ENCODE peak calls at places on chromosome 19, in seven cellular contexts. One of them, this sample, is unnamed. For H3K4me1 and H3K9me3, the result is how much of the 10 kb centered on the place peaks cover.

GRCh38 chr19:57611113-57611512 is 2.9 kb upstream of the ZNF134 start:
- DNase-seq in esophagus muscularis mucosa: no peak
- DNase-seq in HepG2: no peak
- DNase-seq in A549: no peak
- DNase-seq in heart left ventricle: no peak
- DNase-seq in breast epithelium: no peak
- DNase-seq in uterus: no peak
- DNase-seq in this sample: no peak

GRCh38 chr19:49425922-49426592 is 869 bp downstream of the GFY start:
- DNase-seq in esophagus muscularis mucosa: no peak
- DNase-seq in HepG2: no peak
- DNase-seq in A549: no peak
- DNase-seq in heart left ventricle: no peak
- DNase-seq in breast epithelium: no peak
- DNase-seq in uterus: no peak
- DNase-seq in this sample: no peak

GRCh38 chr19:10736189-10736588 is 18.3 kb downstream of the DNM2 start:
- DNase-seq in esophagus muscularis mucosa: no peak
- DNase-seq in HepG2: no peak
- DNase-seq in A549: no peak
- DNase-seq in heart left ventricle: no peak
- DNase-seq in breast epithelium: no peak
- DNase-seq in uterus: no peak
- DNase-seq in this sample: no peak

GRCh38 chr19:2095338-2095938 is 688 bp downstream of the MOB3A start:
- DNase-seq in esophagus muscularis mucosa: no peak
- DNase-seq in HepG2: no peak
- DNase-seq in A549: no peak
- DNase-seq in heart left ventricle: no peak
- DNase-seq in breast epithelium: no peak
- DNase-seq in uterus: no peak
- DNase-seq in this sample: peak

GRCh38 chr19:2552859-2553258 is 76.9 kb downstream of the GADD45B start:
- DNase-seq in esophagus muscularis mucosa: no peak
- DNase-seq in HepG2: no peak
- DNase-seq in A549: no peak
- DNase-seq in heart left ventricle: no peak
- DNase-seq in breast epithelium: no peak
- DNase-seq in uterus: no peak
- DNase-seq in this sample: peak

GRCh38 chr19:49338023-49338677 is 2.9 kb downstream of the CD37 start:
- DNase-seq in esophagus muscularis mucosa: peak
- DNase-seq in HepG2: no peak
- DNase-seq in A549: no peak
- DNase-seq in heart left ventricle: peak
- DNase-seq in breast epithelium: peak
- DNase-seq in uterus: no peak
- DNase-seq in this sample: peak

GRCh38 chr19:10812902-10813404 is 23.1 kb downstream of the TMED1 start:
- DNase-seq in esophagus muscularis mucosa: no peak
- DNase-seq in HepG2: no peak
- DNase-seq in A549: peak
- DNase-seq in heart left ventricle: peak
- DNase-seq in breast epithelium: no peak
- DNase-seq in uterus: peak
- DNase-seq in this sample: peak

GRCh38 chr19:56595548-56595899 is 422 bp downstream of the ZNF71 start:
- DNase-seq in esophagus muscularis mucosa: no peak
- DNase-seq in HepG2: no peak
- DNase-seq in A549: no peak
- DNase-seq in heart left ventricle: no peak
- DNase-seq in breast epithelium: no peak
- DNase-seq in uterus: no peak
- DNase-seq in this sample: no peak

DNA sequence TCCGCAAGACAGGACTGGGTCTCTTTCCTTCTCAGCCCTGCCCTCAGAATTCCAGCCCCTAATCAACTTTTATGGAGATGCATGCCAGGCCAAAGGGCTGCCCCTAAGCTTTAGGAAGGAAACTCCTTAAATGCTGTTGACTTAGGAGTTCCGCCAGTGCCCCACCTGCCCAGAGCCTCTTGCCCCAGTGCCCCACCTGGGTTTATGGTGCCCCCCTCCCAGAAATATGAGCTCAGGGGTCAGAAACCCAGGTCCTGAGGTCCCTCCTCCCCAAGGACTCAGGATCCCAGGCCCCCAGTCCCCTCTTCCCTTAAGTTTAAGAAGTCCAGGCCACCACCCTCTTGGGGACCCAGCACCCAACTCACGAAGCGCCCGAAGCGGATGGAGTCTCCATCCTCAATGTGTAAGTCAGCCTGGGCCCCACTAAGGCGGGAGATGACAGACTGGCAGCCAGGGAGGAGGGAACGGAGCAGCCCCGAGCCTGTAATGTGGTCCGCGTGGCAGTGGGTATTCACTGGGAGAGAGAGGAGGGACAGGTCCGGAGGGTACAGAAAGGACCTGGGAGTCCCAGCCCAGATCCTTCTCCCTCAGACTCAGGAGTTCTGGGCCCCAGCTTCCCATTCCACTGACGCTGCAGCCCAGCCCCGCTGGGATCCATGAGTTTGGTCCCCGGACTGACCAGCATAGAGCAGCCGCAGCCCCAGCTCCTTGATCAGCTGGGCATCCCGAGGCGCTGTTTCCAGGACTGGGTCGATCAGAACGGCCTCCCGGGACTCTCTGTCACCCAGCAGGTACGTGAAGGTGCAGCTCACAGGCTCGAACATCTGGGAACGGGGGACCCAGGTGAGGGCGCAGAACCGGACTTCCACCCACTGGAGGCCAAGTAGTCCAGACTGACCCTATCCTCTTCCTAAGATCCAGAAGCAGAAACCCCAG is 897 bp downstream of the ETHE1 start:
- DNase-seq in esophagus muscularis mucosa: no peak
- DNase-seq in HepG2: no peak
- DNase-seq in A549: no peak
- DNase-seq in heart left ventricle: peak
- DNase-seq in breast epithelium: peak
- DNase-seq in uterus: peak
- DNase-seq in this sample: peak
- TF ChIP-seq POLR2A in esophagus muscularis mucosa: no peak
- TF ChIP-seq POLR2A in HepG2: no peak
- TF ChIP-seq POLR2A in A549: no peak
- TF ChIP-seq POLR2A in heart left ventricle: no peak
- TF ChIP-seq POLR2A in breast epithelium: no peak
- TF ChIP-seq POLR2A in uterus: no peak
- TF ChIP-seq POLR2A in this sample: no peak

DNA sequence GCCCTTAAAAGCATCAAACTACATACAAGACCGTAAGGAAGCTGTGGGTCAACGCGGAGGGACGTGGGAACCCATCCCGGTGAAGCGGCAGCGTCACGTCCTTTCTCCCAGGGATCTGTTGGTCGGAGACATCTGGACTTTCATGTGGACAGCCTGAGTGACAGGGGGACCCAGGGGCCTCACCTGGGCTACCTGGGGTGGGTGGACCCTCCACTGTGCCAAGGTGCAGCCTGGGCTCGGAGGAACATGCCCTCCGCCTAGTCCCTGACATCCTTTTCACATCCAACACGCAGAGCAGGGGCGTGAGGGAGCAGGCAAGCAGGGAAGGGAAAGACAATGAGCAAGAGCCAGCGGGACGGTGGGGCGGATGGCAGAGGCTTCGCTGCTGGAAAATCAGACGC is 13.8 kb upstream of the GARIN5A start:
- DNase-seq in esophagus muscularis mucosa: no peak
- DNase-seq in HepG2: no peak
- DNase-seq in A549: no peak
- DNase-seq in heart left ventricle: no peak
- DNase-seq in breast epithelium: no peak
- DNase-seq in uterus: no peak
- DNase-seq in this sample: peak
- H3K4me1 ChIP-seq in esophagus muscularis mucosa: under half
- H3K4me1 ChIP-seq in HepG2: under half
- H3K4me1 ChIP-seq in A549: under half
- H3K4me1 ChIP-seq in heart left ventricle: under half
- H3K4me1 ChIP-seq in breast epithelium: under half
- H3K4me1 ChIP-seq in uterus: under half
- H3K4me1 ChIP-seq in this sample: under half

DNA sequence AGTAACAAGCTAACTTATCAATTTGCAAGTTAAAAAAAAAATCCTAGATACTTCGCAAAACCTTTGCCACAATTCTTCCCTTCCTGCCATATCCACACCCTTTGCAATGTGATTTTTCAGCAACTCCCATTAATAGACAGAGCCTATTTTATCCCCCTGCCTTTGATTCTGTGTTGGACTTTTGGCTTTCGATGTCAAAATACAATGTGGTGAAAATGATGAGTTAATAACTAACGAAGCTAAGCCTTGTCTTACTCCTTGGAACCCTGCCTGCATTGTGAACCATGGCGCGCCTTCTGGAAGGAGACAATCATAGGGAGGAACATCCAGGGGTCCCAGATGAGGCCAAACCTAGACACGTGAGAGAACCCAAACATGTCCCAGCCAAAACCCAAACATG is 6.4 kb downstream of the CYP4F2 start:
- DNase-seq in esophagus muscularis mucosa: peak
- DNase-seq in HepG2: no peak
- DNase-seq in A549: no peak
- DNase-seq in heart left ventricle: no peak
- DNase-seq in breast epithelium: no peak
- DNase-seq in uterus: no peak
- DNase-seq in this sample: no peak
- H3K9me3 ChIP-seq in esophagus muscularis mucosa: under half
- H3K9me3 ChIP-seq in HepG2: under half
- H3K9me3 ChIP-seq in A549: under half
- H3K9me3 ChIP-seq in heart left ventricle: under half
- H3K9me3 ChIP-seq in breast epithelium: under half
- H3K9me3 ChIP-seq in uterus: under half
- H3K9me3 ChIP-seq in this sample: under half

GRCh38 chr19:28042516-28042915 is 1170.4 kb downstream of the UQCRFS1 start:
- DNase-seq in esophagus muscularis mucosa: peak
- DNase-seq in HepG2: no peak
- DNase-seq in A549: no peak
- DNase-seq in heart left ventricle: no peak
- DNase-seq in breast epithelium: no peak
- DNase-seq in uterus: no peak
- DNase-seq in this sample: no peak
- TF ChIP-seq POLR2A in esophagus muscularis mucosa: no peak
- TF ChIP-seq POLR2A in HepG2: no peak
- TF ChIP-seq POLR2A in A549: no peak
- TF ChIP-seq POLR2A in heart left ventricle: no peak
- TF ChIP-seq POLR2A in breast epithelium: no peak
- TF ChIP-seq POLR2A in uterus: no peak
- TF ChIP-seq POLR2A in this sample: no peak

GRCh38 chr19:8322638-8322997 is 1.3 kb downstream of the RPS28 start:
- DNase-seq in esophagus muscularis mucosa: no peak
- DNase-seq in HepG2: no peak
- DNase-seq in A549: no peak
- DNase-seq in heart left ventricle: no peak
- DNase-seq in breast epithelium: no peak
- DNase-seq in uterus: no peak
- DNase-seq in this sample: no peak
- H3K4me1 ChIP-seq in esophagus muscularis mucosa: under half
- H3K4me1 ChIP-seq in HepG2: under half
- H3K4me1 ChIP-seq in A549: under half
- H3K4me1 ChIP-seq in heart left ventricle: under half
- H3K4me1 ChIP-seq in breast epithelium: under half
- H3K4me1 ChIP-seq in uterus: under half
- H3K4me1 ChIP-seq in this sample: half or more

GRCh38 chr19:47537493-47537892 is 22.6 kb upstream of the NAPA start:
- DNase-seq in esophagus muscularis mucosa: no peak
- DNase-seq in HepG2: no peak
- DNase-seq in A549: no peak
- DNase-seq in heart left ventricle: no peak
- DNase-seq in breast epithelium: no peak
- DNase-seq in uterus: no peak
- DNase-seq in this sample: no peak
- H3K9me3 ChIP-seq in esophagus muscularis mucosa: under half
- H3K9me3 ChIP-seq in HepG2: under half
- H3K9me3 ChIP-seq in A549: under half
- H3K9me3 ChIP-seq in heart left ventricle: under half
- H3K9me3 ChIP-seq in breast epithelium: under half
- H3K9me3 ChIP-seq in uterus: under half
- H3K9me3 ChIP-seq in this sample: under half

GRCh38 chr19:13838943-13839192 is 38.1 kb upstream of the NANOS3 start:
- DNase-seq in esophagus muscularis mucosa: no peak
- DNase-seq in HepG2: no peak
- DNase-seq in A549: no peak
- DNase-seq in heart left ventricle: peak
- DNase-seq in breast epithelium: no peak
- DNase-seq in uterus: peak
- DNase-seq in this sample: no peak
- TF ChIP-seq POLR2A in esophagus muscularis mucosa: peak
- TF ChIP-seq POLR2A in HepG2: no peak
- TF ChIP-seq POLR2A in A549: no peak
- TF ChIP-seq POLR2A in heart left ventricle: no peak
- TF ChIP-seq POLR2A in breast epithelium: no peak
- TF ChIP-seq POLR2A in uterus: no peak
- TF ChIP-seq POLR2A in this sample: peak

GRCh38 chr19:46860846-46861690 is at the start of gene ARHGAP35:
- DNase-seq in esophagus muscularis mucosa: no peak
- DNase-seq in HepG2: no peak
- DNase-seq in A549: peak
- DNase-seq in heart left ventricle: no peak
- DNase-seq in breast epithelium: no peak
- DNase-seq in uterus: peak
- DNase-seq in this sample: peak
- H3K4me1 ChIP-seq in esophagus muscularis mucosa: half or more
- H3K4me1 ChIP-seq in HepG2: half or more
- H3K4me1 ChIP-seq in A549: half or more
- H3K4me1 ChIP-seq in heart left ventricle: half or more
- H3K4me1 ChIP-seq in breast epithelium: under half
- H3K4me1 ChIP-seq in uterus: under half
- H3K4me1 ChIP-seq in this sample: half or more

GRCh38 chr19:7076151-7076550 is 6.6 kb downstream of the ZNF557 start:
- DNase-seq in esophagus muscularis mucosa: no peak
- DNase-seq in HepG2: no peak
- DNase-seq in A549: no peak
- DNase-seq in heart left ventricle: no peak
- DNase-seq in breast epithelium: no peak
- DNase-seq in uterus: no peak
- DNase-seq in this sample: no peak
- H3K9me3 ChIP-seq in esophagus muscularis mucosa: under half
- H3K9me3 ChIP-seq in HepG2: under half
- H3K9me3 ChIP-seq in A549: half or more
- H3K9me3 ChIP-seq in heart left ventricle: half or more
- H3K9me3 ChIP-seq in breast epithelium: half or more
- H3K9me3 ChIP-seq in uterus: half or more
- H3K9me3 ChIP-seq in this sample: half or more